ENCODE peak calls at places on chromosome 10, in ten cellular contexts. Z is heart right ventricle, D is cardiac muscle cell, M is HCT116, G is progenitor cell of endocrine pancreas, F is GM13976, A is endothelial cell, J is lower leg skin, Q is Calu3, E is A549. L is an unnamed sample.

GRCh38 chr10:124014416-124015154 is 78.8 kb downstream of the CHST15 start:
- DNase-seq in Q (no peak), D (no peak), Z (no peak), E (no peak), A (no peak), G (no peak), J (no peak), F (no peak), M (no peak), L (no peak)

GRCh38 chr10:119713744-119714483 is 11.9 kb upstream of the INPP5F start:
- DNase-seq in Q (no peak), J (peak; percentile 65), E (no peak), D (no peak), F (no peak), G (no peak), A (no peak), M (no peak), Z (no peak), L (no peak)

GRCh38 chr10:21507066-21507669 is 18.3 kb downstream of the SKIDA1 start:
- DNase-seq in F (no peak), M (no peak), J (no peak), Z (no peak), E (no peak), Q (no peak), D (no peak), G (no peak), A (peak; percentile 18), L (no peak)

GRCh38 chr10:44280211-44280610 is 104.7 kb downstream of the CXCL12 start:
- DNase-seq in E (no peak), J (no peak), Z (no peak), D (no peak), Q (no peak), A (no peak), M (no peak), F (no peak), G (no peak), L (no peak)

GRCh38 chr10:100359030-100359432 is 12.0 kb downstream of the SCD start:
- DNase-seq in D (no peak), E (no peak), G (no peak), A (no peak), M (no peak), Q (no peak), Z (no peak), J (no peak), F (no peak), L (no peak)

GRCh38 chr10:3869036-3869435 is 84.0 kb upstream of the KLF6 start:
- DNase-seq in Q (no peak), J (no peak), E (no peak), A (no peak), G (no peak), M (no peak), F (no peak), D (no peak), Z (no peak), L (no peak)

GRCh38 chr10:124384591-124385190 is 34.0 kb downstream of the OAT start:
- DNase-seq in A (no peak), Z (no peak), J (peak; percentile 78), G (no peak), E (no peak), Q (no peak), F (no peak), M (no peak), D (no peak), L (no peak)

GRCh38 chr10:70661623-70662361 is 10.5 kb upstream of the ADAMTS14 start:
- DNase-seq in E (no peak), Z (no peak), M (no peak), A (no peak), D (no peak), Q (no peak), G (no peak), F (no peak), J (peak; percentile 72), L (no peak)

GRCh38 chr10:118596426-118597124 is 1.1 kb upstream of the PRLHR start:
- DNase-seq in Z (no peak), F (no peak), D (no peak), E (no peak), J (no peak), G (no peak), M (no peak), Q (no peak), A (no peak), L (no peak)

GRCh38 chr10:26225322-26225721 is 8.7 kb downstream of the GAD2 start:
- DNase-seq in M (no peak), A (no peak), E (no peak), Q (no peak), F (no peak), J (no peak), Z (no peak), G (no peak), D (no peak), L (no peak)

GRCh38 chr10:128945398-128945797 is 521.6 kb upstream of the MGMT start:
- DNase-seq in M (no peak), G (no peak), F (no peak), E (no peak), Q (no peak), D (peak; percentile 30), J (no peak), A (no peak), Z (no peak), L (no peak)

GRCh38 chr10:101441539-101442455 is 87.8 kb downstream of the BTRC start:
- DNase-seq in F (peak; percentile 62), M (peak; percentile 80), J (no peak), G (no peak), Z (no peak), D (peak; percentile 78), A (peak; percentile 40), Q (peak; percentile 20), E (peak; percentile 83), L (no peak)

GRCh38 chr10:2280713-2281112 is 543.4 kb upstream of the ADARB2 start:
- DNase-seq in Q (no peak), J (no peak), E (no peak), M (no peak), Z (no peak), A (no peak), G (no peak), F (no peak), D (no peak), L (no peak)

DNA sequence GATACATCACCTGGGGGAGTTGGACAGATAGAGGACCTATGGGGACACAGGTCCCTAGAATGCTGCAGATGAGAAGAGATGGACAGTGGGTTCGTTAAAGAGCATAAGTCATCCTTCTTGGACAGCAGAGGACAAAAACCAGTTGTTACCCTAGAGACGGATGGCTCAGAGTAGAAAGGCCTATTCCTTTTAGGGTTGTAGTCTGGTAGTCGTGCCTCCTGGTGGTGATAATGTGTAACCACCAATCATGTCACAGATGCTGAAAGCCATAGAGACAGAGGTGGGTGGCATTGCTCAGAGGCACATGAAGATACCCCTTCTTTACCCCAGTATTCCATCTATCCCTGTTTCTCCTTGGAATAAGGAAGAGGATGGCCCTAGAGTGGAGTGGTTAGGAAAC is 554.6 kb downstream of the SORCS1 start:
- DNase-seq in Q (no peak), M (no peak), E (peak; percentile 3), D (no peak), G (no peak), F (no peak), J (no peak), Z (no peak), A (no peak), L (no peak)
- TF ChIP-seq CTCF in Q (no peak), M (peak; percentile 27), E (no peak), D (peak; percentile 22), G (peak; percentile 38), F (no peak), J (no peak), Z (no peak), A (peak; percentile 61), L (peak; percentile 20)

GRCh38 chr10:132252412-132252811 is 55.3 kb downstream of the STK32C start:
- DNase-seq in E (peak; percentile 30), J (no peak), Z (no peak), D (no peak), A (no peak), M (no peak), Q (no peak), F (no peak), G (no peak), L (no peak)
- TF ChIP-seq CTCF in E (no peak), J (no peak), Z (no peak), D (peak; percentile 9), A (no peak), M (no peak), Q (no peak), F (no peak), G (no peak), L (no peak)

DNA sequence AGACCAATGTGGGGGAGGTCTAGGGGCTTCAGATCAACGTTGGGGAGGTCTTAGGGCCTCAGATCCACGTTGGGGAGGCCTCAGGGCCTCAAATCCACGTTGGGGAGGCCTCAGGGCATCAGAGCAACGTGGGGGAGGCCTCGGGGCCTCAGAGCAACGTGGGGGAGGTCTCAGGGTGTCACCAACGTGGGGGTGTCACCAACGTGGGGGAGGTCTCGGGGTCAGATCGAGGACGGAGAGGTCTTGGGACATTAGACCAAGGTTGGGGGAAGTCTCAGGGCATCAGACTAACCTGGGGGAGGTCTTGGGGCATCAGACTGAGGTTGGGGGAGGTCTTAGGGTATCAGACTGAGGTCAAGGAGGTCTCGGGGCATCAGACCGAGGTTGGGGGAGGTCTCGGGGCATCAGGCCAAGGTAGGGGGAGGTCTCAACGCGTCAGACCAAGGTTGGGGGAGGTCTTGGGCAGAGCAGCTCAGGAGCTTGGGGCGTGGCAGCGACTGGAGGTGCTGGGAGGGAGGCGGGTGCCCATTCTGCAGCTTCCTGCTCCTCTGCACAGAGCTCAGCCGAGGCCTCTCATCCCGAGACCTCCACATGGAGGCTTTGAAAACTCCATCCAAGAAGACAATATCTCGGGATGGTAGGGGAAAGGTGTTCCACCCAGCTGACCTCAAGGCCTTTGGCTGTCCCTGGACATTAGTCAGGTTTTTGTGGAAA is 159.8 kb downstream of the WDR37 start:
- DNase-seq in J (peak; percentile 74), D (no peak), A (no peak), M (no peak), F (no peak), E (no peak), G (no peak), Z (no peak), Q (no peak), L (no peak)
- TF ChIP-seq CTCF in J (no peak), D (no peak), A (no peak), M (no peak), F (no peak), E (no peak), G (no peak), Z (no peak), Q (no peak), L (no peak)

DNA sequence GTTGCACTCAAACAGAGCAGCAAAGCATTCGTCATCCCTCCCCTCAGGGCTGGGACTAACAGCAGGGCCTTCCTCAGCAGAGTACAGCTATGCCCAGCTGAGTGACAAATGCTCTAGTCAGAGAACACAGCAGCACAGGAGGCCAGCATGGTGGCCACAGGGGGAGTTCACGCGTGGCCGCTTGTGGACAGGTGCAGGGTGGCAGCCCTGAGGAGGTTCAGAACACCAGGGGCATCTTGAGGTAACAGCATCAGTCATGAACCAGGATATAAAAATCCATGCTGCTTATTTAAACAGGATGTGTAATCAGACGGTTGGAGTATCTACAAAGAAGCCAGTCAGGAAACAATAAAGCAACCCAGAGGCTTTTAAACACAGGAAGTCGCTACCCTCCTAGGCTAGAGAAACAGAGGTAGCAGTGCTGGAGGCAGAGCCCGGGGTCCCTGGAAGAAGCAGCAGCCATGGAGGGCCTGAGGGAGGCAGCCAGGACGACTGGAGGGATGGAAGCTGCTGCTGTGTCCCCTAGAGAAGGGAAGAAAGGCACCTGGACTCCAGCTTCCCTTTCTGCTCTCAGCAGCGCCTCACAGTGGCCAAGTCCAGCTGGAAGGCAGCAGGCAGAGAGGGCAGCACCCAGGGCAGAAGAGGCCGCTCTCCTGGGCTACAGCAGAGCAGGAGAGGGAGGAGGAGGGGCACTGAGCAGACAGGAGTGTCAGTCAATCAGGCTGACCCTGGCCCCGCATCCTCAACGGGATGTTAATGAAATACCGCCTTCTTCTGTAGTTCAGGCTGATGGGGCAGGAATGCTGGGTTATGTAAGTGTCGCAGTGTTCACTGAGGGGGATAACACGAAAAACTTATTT is 70.8 kb upstream of the UCN3 start:
- DNase-seq in J (peak; percentile 88), G (peak; percentile 69), E (peak; percentile 91), F (peak; percentile 63), Z (peak; percentile 69), D (peak; percentile 65), Q (peak; percentile 82), M (peak; percentile 54), A (peak; percentile 83), L (no peak)
- TF ChIP-seq CTCF in J (no peak), G (peak; percentile 66), E (peak; percentile 72), F (peak; percentile 39), Z (peak; percentile 39), D (peak; percentile 59), Q (peak; percentile 64), M (peak; percentile 74), A (no peak), L (no peak)

L was measured in mesothelial cell of epicardium.